ENCODE peak calls at places on chromosomes 1 and 21, in five cellular contexts. O is ovary, W is endothelial cell, H is IMR-90, B is AG10803. J is an unnamed sample.

GRCh38 chr1:182098301-182098700 is 36.8 kb upstream of the ZNF648 start:
- DNase-seq in O (no peak), W (no peak), H (no peak), B (no peak), J (no peak)

GRCh38 chr1:228434674-228435073 is 18.0 kb upstream of the TRIM17 start:
- DNase-seq in O (no peak), W (no peak), H (no peak), B (peak), J (no peak)

GRCh38 chr21:32046191-32046590 is 173.4 kb downstream of the HUNK start:
- DNase-seq in O (no peak), W (no peak), H (no peak), B (no peak), J (no peak)

GRCh38 chr1:182181167-182181572 is 119.7 kb upstream of the ZNF648 start:
- DNase-seq in O (no peak), W (no peak), H (no peak), B (no peak), J (no peak)

GRCh38 chr21:46226920-46227599 is 1.5 kb downstream of the LSS start:
- DNase-seq in O (no peak), W (no peak), H (peak), B (peak), J (peak)

GRCh38 chr1:156226116-156226538 is 13.3 kb downstream of the PMF1 start:
- DNase-seq in O (no peak), W (no peak), H (no peak), B (no peak), J (no peak)

GRCh38 chr1:78370356-78370755 is 120.4 kb upstream of the PTGFR start:
- DNase-seq in O (no peak), W (no peak), H (peak), B (peak), J (no peak)

GRCh38 chr21:37658994-37659458 is 257.2 kb downstream of the KCNJ6 start:
- DNase-seq in O (peak), W (no peak), H (peak), B (peak), J (no peak)

GRCh38 chr1:111139234-111139955 is 498 bp downstream of the DRAM2 start:
- DNase-seq in O (no peak), W (peak), H (peak), B (peak), J (no peak)

GRCh38 chr21:32030146-32030652 is 157.4 kb downstream of the HUNK start:
- DNase-seq in O (no peak), W (no peak), H (no peak), B (no peak), J (no peak)

GRCh38 chr1:70317087-70317486 is 37.4 kb downstream of the ANKRD13C start:
- DNase-seq in O (no peak), W (no peak), H (no peak), B (no peak), J (no peak)

GRCh38 chr1:70315782-70316181 is 38.7 kb downstream of the ANKRD13C start:
- DNase-seq in O (no peak), W (no peak), H (no peak), B (no peak), J (no peak)

GRCh38 chr1:70311369-70311768 is 43.2 kb downstream of the ANKRD13C start:
- DNase-seq in O (no peak), W (no peak), H (no peak), B (no peak), J (no peak)

GRCh38 chr1:70318191-70318590 is 36.3 kb downstream of the ANKRD13C start:
- DNase-seq in O (no peak), W (no peak), H (no peak), B (no peak), J (no peak)

GRCh38 chr1:70314706-70315304 is 39.7 kb downstream of the ANKRD13C start:
- DNase-seq in O (no peak), W (no peak), H (no peak), B (no peak), J (no peak)
- TF ChIP-seq CTCF in O (no peak), W (no peak), H (no peak), B (no peak), J (peak)

GRCh38 chr1:65009176-65009575 is 42.8 kb upstream of the JAK1 start:
- DNase-seq in O (no peak), W (no peak), H (no peak), B (no peak), J (no peak)

GRCh38 chr1:65009724-65010420 is 43.5 kb upstream of the JAK1 start:
- DNase-seq in O (no peak), W (no peak), H (no peak), B (no peak), J (no peak)

GRCh38 chr1:65011983-65012382 is 45.6 kb upstream of the JAK1 start:
- DNase-seq in O (no peak), W (no peak), H (no peak), B (no peak), J (no peak)

GRCh38 chr1:65014321-65014720 is 48.0 kb upstream of the JAK1 start:
- DNase-seq in O (no peak), W (no peak), H (no peak), B (no peak), J (no peak)
- TF ChIP-seq CTCF in O (no peak), W (no peak), H (no peak), B (no peak), J (no peak)

DNA sequence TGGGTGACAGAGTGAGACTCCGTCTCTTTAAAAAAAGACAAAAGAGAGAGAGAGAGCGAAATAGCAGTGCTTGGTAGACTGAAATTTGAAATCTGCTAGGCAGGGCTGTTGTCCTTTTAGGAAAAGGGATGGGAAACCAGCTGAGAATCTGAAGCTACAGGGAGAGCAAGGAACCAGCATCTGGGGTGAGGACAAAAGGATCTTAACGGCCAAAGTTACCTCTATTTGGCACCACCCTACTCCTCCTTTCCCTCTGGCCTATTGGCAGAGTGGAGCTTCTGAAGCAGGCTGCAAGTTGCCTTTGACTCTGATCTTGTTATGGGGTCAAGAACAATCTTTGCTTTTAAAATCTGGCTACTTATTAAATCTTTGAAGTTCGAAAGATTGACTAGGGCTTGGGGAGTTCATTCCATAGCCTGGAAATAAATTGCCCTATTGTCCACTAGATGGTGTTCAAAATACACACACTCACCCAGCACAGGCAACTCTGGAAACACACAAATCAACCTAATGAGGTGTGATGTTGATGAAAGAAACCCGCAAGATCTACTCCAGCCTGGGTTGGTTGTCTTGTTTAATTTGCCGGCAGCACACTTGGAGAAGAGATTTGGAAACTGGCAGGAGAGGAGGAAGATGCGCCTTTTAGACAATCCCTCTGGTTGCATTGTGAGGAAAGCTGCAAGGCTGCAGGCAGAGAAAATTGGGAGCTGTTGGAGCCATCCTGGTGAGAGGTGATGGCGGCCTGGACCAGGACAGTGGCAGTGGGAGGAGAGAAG is 16.5 kb upstream of the PARP1 start:
- DNase-seq in O (no peak), W (no peak), H (peak), B (peak), J (no peak)
- TF ChIP-seq CTCF in O (peak), W (no peak), H (peak), B (peak), J (peak)

DNA sequence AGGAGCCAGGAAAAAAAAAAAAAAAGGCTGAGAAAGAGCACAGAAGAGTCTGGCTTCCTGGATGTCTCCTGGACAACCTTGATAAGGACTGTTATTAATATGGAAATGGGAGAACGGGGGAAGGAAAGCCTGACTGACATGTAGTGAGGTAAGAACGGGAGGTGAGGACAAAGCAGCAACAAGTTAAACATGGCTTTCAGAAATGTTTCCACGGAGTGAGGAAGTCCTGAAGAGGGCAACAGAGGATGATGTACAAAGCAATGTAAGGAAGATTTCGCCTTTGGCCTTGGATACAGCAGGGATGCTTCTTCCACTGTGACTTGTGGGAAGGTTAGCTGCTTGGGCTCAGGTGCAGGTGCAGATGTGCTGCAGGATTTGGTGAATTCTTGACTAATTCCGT is 11.9 kb upstream of the NIBAN1 start:
- DNase-seq in O (no peak), W (no peak), H (peak), B (peak), J (no peak)
- TF ChIP-seq CTCF in O (no peak), W (no peak), H (peak), B (peak), J (no peak)

GRCh38 chr1:35883681-35884155 is 709 bp downstream of the AGO1 start:
- DNase-seq in O (peak), W (peak), H (peak), B (peak), J (peak)

GRCh38 chr1:35881850-35882273 is 1.1 kb upstream of the AGO1 start:
- DNase-seq in O (no peak), W (no peak), H (peak), B (no peak), J (no peak)

GRCh38 chr1:35882586-35882944 is 444 bp upstream of the AGO1 start:
- DNase-seq in O (no peak), W (no peak), H (no peak), B (no peak), J (no peak)

GRCh38 chr1:35884934-35885333 is 1.9 kb downstream of the AGO1 start:
- DNase-seq in O (no peak), W (no peak), H (no peak), B (no peak), J (no peak)

GRCh38 chr1:35882945-35883680 is at the start of gene AGO1:
- DNase-seq in O (peak), W (peak), H (peak), B (peak), J (peak)
- TF ChIP-seq CTCF in O (peak), W (peak), H (peak), B (peak), J (peak)

GRCh38 chr21:44299085-44299457 is 782 bp upstream of the PFKL start:
- DNase-seq in O (no peak), W (no peak), H (peak), B (peak), J (no peak)

GRCh38 chr21:44297525-44298290 is 2.1 kb upstream of the PFKL start:
- DNase-seq in O (peak), W (peak), H (peak), B (peak), J (peak)

GRCh38 chr21:44296916-44297315 is 2.9 kb upstream of the PFKL start:
- DNase-seq in O (no peak), W (no peak), H (no peak), B (no peak), J (no peak)

GRCh38 chr21:44299458-44300261 is at the start of gene PFKL:
- DNase-seq in O (peak), W (peak), H (peak), B (peak), J (no peak)

GRCh38 chr21:44298301-44298700 is 1.6 kb upstream of the PFKL start:
- DNase-seq in O (no peak), W (no peak), H (peak), B (peak), J (no peak)
- TF ChIP-seq CTCF in O (no peak), W (no peak), H (peak), B (peak), J (no peak)

J was measured in type B pancreatic cell.